ENCODE peak calls at places on chromosomes 16 and 17, in five cellular contexts. K is nucleus accumbens; Y is uterus; R is activated naive CD8-positive, alpha-beta T cell treated with anti-CD3 and anti-CD28 coated beads, Interleukin-2, amount 50 U/mL, for 16 hours; X is ascending aorta. E is an unnamed sample.

GRCh38 chr16:56312028-56312300 is 113.4 kb downstream of the AMFR start:
- DNase-seq in K (no peak), Y (no peak), R (no peak), X (no peak), E (no peak)

GRCh38 chr16:4682084-4682581 is 11.2 kb upstream of the NUDT16L1 start:
- DNase-seq in K (no peak), Y (no peak), R (no peak), X (no peak), E (no peak)

GRCh38 chr16:85423186-85423550 is 190.0 kb upstream of the GSE1 start:
- DNase-seq in K (no peak), Y (no peak), R (no peak), X (no peak), E (peak)

GRCh38 chr16:54817940-54818574 is 112.6 kb upstream of the IRX5 start:
- DNase-seq in K (no peak), Y (no peak), R (no peak), X (no peak), E (peak)

GRCh38 chr17:21039839-21040575 is 2.8 kb downstream of the USP22 start:
- DNase-seq in K (no peak), Y (no peak), R (no peak), X (no peak), E (no peak)

GRCh38 chr16:84537431-84538151 is 33.1 kb upstream of the MEAK7 start:
- DNase-seq in K (no peak), Y (no peak), R (no peak), X (no peak), E (no peak)

GRCh38 chr17:63697341-63698286 is 2.3 kb downstream of the LIMD2 start:
- DNase-seq in K (no peak), Y (no peak), R (peak), X (no peak), E (peak)

GRCh38 chr17:49574945-49575523 is 637 bp upstream of the NXPH3 start:
- DNase-seq in K (no peak), Y (no peak), R (no peak), X (no peak), E (no peak)

GRCh38 chr17:19876524-19877161 is 8.9 kb upstream of the ULK2 start:
- DNase-seq in K (peak), Y (no peak), R (no peak), X (no peak), E (peak)

GRCh38 chr17:385195-385835 is 32.7 kb upstream of the RPH3AL start:
- DNase-seq in K (no peak), Y (peak), R (no peak), X (no peak), E (peak)

GRCh38 chr16:21060027-21060510 is 90.6 kb downstream of the DNAH3 start:
- DNase-seq in K (no peak), Y (no peak), R (no peak), X (no peak), E (no peak)

GRCh38 chr17:4074831-4075495 is 67.9 kb downstream of the ZZEF1 start:
- DNase-seq in K (no peak), Y (no peak), R (no peak), X (no peak), E (no peak)

GRCh38 chr17:19647697-19648474 is 665 bp upstream of the ALDH3A2 start:
- DNase-seq in K (peak), Y (peak), R (peak), X (peak), E (peak)

GRCh38 chr17:49746791-49747490 is 17.0 kb downstream of the FAM117A start:
- DNase-seq in K (no peak), Y (no peak), R (no peak), X (no peak), E (no peak)

GRCh38 chr17:58315281-58315711 is 13.3 kb downstream of the TSPOAP1 start:
- DNase-seq in K (no peak), Y (no peak), R (no peak), X (no peak), E (no peak)

GRCh38 chr16:53435066-53435688 is 906 bp downstream of the RBL2 start:
- DNase-seq in K (peak), Y (peak), R (no peak), X (peak), E (no peak)